ENCODE peak calls at places on chromosomes 11 and 22, in ten cellular contexts. H is MM.1S, D is OCI-LY7, R is IMR-90, V is body of pancreas, W is prostate gland, E is testis, L is sigmoid colon, O is mammary epithelial cell, P is lung. S is an unnamed sample. For H3K4me1, the result is how much of the 10 kb centered on the place peaks cover.

GRCh38 chr11:73012121-73012863 is 129.8 kb downstream of the FCHSD2 start:
- DNase-seq in D (no peak), P (no peak), L (no peak), O (peak), H (no peak), R (peak), E (no peak), V (no peak), W (no peak), S (no peak)

GRCh38 chr22:19448076-19448607 is 631 bp upstream of the C22orf39 start:
- DNase-seq in P (peak), H (peak), L (peak), V (peak), R (peak), E (peak), W (peak), D (peak), O (peak), S (no peak)

GRCh38 chr11:2180775-2181370 is 9.3 kb upstream of the TH start:
- DNase-seq in H (no peak), W (no peak), E (no peak), R (no peak), O (peak), L (no peak), P (no peak), D (no peak), V (no peak), S (no peak)

GRCh38 chr11:5700422-5701064 is 11.0 kb downstream of the TRIM22 start:
- DNase-seq in H (no peak), V (no peak), D (no peak), P (no peak), O (no peak), E (no peak), W (no peak), L (no peak), R (no peak), S (no peak)

GRCh38 chr22:47115921-47116320 is 353.5 kb downstream of the TBC1D22A start:
- DNase-seq in V (no peak), D (no peak), H (no peak), O (no peak), L (peak), W (no peak), E (no peak), R (no peak), P (no peak), S (peak)

GRCh38 chr11:93005239-93005638 is 35.8 kb downstream of the MTNR1B start:
- DNase-seq in W (no peak), V (no peak), L (no peak), H (no peak), E (no peak), O (peak), P (no peak), D (no peak), R (peak), S (no peak)

GRCh38 chr22:41888638-41889200 is 26.2 kb downstream of the SHISA8 start:
- DNase-seq in E (no peak), D (no peak), P (no peak), O (no peak), V (no peak), H (no peak), W (no peak), L (no peak), R (peak), S (no peak)

GRCh38 chr11:2724653-2725366 is 25.0 kb upstream of the KCNQ1OT1 start:
- DNase-seq in P (no peak), H (no peak), E (peak), L (peak), V (no peak), O (no peak), W (no peak), D (no peak), R (no peak), S (peak)

GRCh38 chr11:69588270-69588669 is 52.7 kb upstream of the CCND1 start:
- DNase-seq in P (no peak), E (no peak), V (no peak), D (no peak), R (peak), O (peak), L (no peak), H (no peak), W (no peak), S (no peak)

GRCh38 chr22:37529652-37530345 is 10.6 kb upstream of the CARD10 start:
- DNase-seq in E (no peak), V (no peak), D (no peak), P (no peak), O (no peak), L (no peak), W (peak), R (no peak), H (no peak), S (no peak)

GRCh38 chr22:36197065-36197440 is 4.6 kb downstream of the APOL4 start:
- DNase-seq in R (peak), P (no peak), L (peak), O (no peak), E (peak), V (no peak), W (no peak), D (peak), H (peak), S (peak)

GRCh38 chr11:66268953-66269906 is 791 bp downstream of the RAB1B start:
- DNase-seq in H (no peak), E (no peak), V (no peak), R (peak), O (no peak), D (peak), L (no peak), P (no peak), W (no peak), S (no peak)

GRCh38 chr11:88293931-88294330 is 43.6 kb downstream of the CTSC start:
- DNase-seq in H (no peak), W (no peak), P (no peak), V (no peak), E (no peak), O (no peak), R (peak), L (no peak), D (no peak), S (no peak)

GRCh38 chr11:76919887-76920746 is 59.4 kb downstream of the ACER3 start:
- DNase-seq in D (peak), V (peak), L (peak), H (peak), O (peak), W (peak), R (peak), E (peak), P (peak), S (peak)

GRCh38 chr11:98601181-98601773 is 419.5 kb upstream of the CNTN5 start:
- DNase-seq in W (no peak), L (peak), P (peak), E (no peak), H (peak), R (no peak), V (no peak), D (no peak), O (no peak), S (no peak)

GRCh38 chr11:1924121-1924520 is 4.6 kb downstream of the TNNT3 start:
- DNase-seq in O (peak), L (no peak), V (no peak), R (no peak), W (no peak), P (no peak), H (no peak), D (no peak), E (no peak), S (no peak)

GRCh38 chr11:113505541-113506375 is 30.6 kb upstream of the DRD2 start:
- DNase-seq in V (no peak), P (no peak), E (peak), H (no peak), R (peak), L (no peak), O (peak), W (peak), D (no peak), S (no peak)

GRCh38 chr22:45006873-45007246 is 2.9 kb downstream of the PHF21B start:
- DNase-seq in E (peak), V (no peak), W (peak), O (no peak), D (no peak), H (no peak), R (no peak), L (peak), P (no peak), S (peak)

GRCh38 chr11:34343153-34343552 is 14.7 kb downstream of the ABTB2 start:
- DNase-seq in V (no peak), E (no peak), R (peak), H (no peak), L (no peak), W (no peak), P (no peak), O (peak), D (no peak), S (no peak)

GRCh38 chr11:2581931-2582435 is 117.8 kb downstream of the KCNQ1OT1 start:
- DNase-seq in D (no peak), R (no peak), V (peak), O (no peak), L (no peak), P (no peak), W (no peak), H (no peak), E (peak), S (peak)

GRCh38 chr11:116654526-116654925 is 118.3 kb downstream of the BUD13 start:
- DNase-seq in E (no peak), O (no peak), W (no peak), H (no peak), V (no peak), D (no peak), L (no peak), P (no peak), R (no peak), S (no peak)

GRCh38 chr22:32407936-32408335 is 4.1 kb downstream of the RTCB start:
- DNase-seq in W (no peak), R (no peak), V (no peak), E (no peak), D (no peak), H (no peak), O (no peak), P (no peak), L (no peak), S (no peak)

GRCh38 chr22:23075525-23076216 is 5.4 kb downstream of the GNAZ start:
- DNase-seq in W (no peak), D (no peak), O (no peak), H (no peak), L (no peak), R (no peak), V (no peak), E (no peak), P (no peak), S (no peak)

GRCh38 chr11:1845571-1846452 is 7.0 kb downstream of the TNNI2 start:
- DNase-seq in O (no peak), H (no peak), R (no peak), W (no peak), D (no peak), V (no peak), E (no peak), L (no peak), P (no peak), S (no peak)

GRCh38 chr11:97361812-97362378 is 972.1 kb downstream of the JRKL start:
- DNase-seq in R (no peak), D (no peak), H (no peak), V (no peak), W (no peak), P (no peak), E (no peak), L (no peak), O (peak), S (no peak)

GRCh38 chr11:78564037-78564888 is 10.4 kb downstream of the NARS2 start:
- DNase-seq in W (peak), H (peak), R (peak), E (peak), O (peak), V (peak), D (peak), P (peak), L (no peak), S (no peak)

GRCh38 chr11:112453601-112454577 is 193.2 kb upstream of the PLET1 start:
- DNase-seq in W (peak), L (no peak), R (peak), D (peak), O (peak), E (peak), H (peak), P (peak), V (peak), S (no peak)

GRCh38 chr11:14270690-14271542 is 88.1 kb downstream of the RRAS2 start:
- DNase-seq in O (no peak), L (no peak), R (no peak), P (no peak), W (no peak), V (no peak), D (no peak), H (peak), E (no peak), S (no peak)

GRCh38 chr22:31096637-31097274 is 10.6 kb downstream of the SELENOM start:
- DNase-seq in E (no peak), L (no peak), D (no peak), V (no peak), O (no peak), H (no peak), P (no peak), R (no peak), W (no peak), S (no peak)

GRCh38 chr11:66417000-66417399 is 3.8 kb upstream of the NPAS4 start:
- DNase-seq in L (no peak), P (no peak), W (no peak), D (no peak), E (no peak), H (no peak), V (no peak), R (no peak), O (no peak), S (no peak)

GRCh38 chr11:74487875-74488274 is 5.6 kb downstream of the LIPT2 start:
- DNase-seq in V (no peak), D (peak), H (no peak), L (no peak), W (no peak), R (no peak), E (no peak), P (no peak), O (no peak), S (no peak)

GRCh38 chr22:48309115-48309705 is 1518.5 kb downstream of the BRD1 start:
- DNase-seq in W (no peak), P (no peak), E (no peak), R (no peak), D (no peak), V (no peak), O (no peak), H (no peak), L (no peak), S (no peak)

GRCh38 chr11:126346586-126346940 is 8.9 kb upstream of the ST3GAL4 start:
- DNase-seq in R (no peak), E (no peak), H (no peak), D (no peak), P (no peak), O (no peak), W (no peak), L (no peak), V (no peak), S (no peak)

GRCh38 chr11:126344291-126344970 is 11.1 kb upstream of the ST3GAL4 start:
- DNase-seq in W (no peak), R (no peak), L (no peak), D (no peak), V (no peak), O (no peak), P (no peak), H (no peak), E (no peak), S (no peak)

GRCh38 chr11:126345759-126346585 is 9.5 kb upstream of the ST3GAL4 start:
- DNase-seq in O (no peak), E (peak), H (no peak), L (no peak), V (peak), D (no peak), P (no peak), R (peak), W (no peak), S (peak)

GRCh38 chr11:126343051-126343450 is 12.4 kb upstream of the ST3GAL4 start:
- DNase-seq in W (no peak), V (no peak), O (no peak), D (no peak), E (no peak), H (no peak), L (no peak), R (no peak), P (no peak), S (no peak)

DNA sequence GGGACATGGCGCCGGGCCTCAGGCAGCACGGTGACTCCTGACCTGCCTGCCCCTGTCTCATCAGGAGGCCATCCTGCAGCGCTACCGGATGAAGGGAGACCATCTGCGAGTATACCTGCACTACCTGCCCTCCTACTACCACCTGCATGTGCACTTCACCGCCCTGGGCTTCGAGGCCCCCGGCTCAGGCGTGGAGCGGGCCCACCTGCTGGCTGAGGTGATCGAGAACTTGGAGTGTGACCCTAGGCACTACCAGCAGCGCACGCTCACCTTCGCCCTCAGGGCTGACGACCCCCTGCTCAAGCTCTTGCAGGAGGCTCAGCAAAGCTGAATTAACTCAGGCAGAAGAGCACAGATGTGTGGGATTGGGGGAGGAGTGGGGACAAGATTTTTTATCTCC is 10.2 kb upstream of the ST3GAL4 start:
- DNase-seq in L (no peak), W (no peak), D (no peak), R (no peak), P (no peak), O (no peak), H (no peak), E (no peak), V (no peak), S (peak)
- H3K4me1 ChIP-seq in L (under half), W (under half), D (under half), R (under half), P (under half), O (under half), H (under half), E (half or more), V (under half), S (under half)

DNA sequence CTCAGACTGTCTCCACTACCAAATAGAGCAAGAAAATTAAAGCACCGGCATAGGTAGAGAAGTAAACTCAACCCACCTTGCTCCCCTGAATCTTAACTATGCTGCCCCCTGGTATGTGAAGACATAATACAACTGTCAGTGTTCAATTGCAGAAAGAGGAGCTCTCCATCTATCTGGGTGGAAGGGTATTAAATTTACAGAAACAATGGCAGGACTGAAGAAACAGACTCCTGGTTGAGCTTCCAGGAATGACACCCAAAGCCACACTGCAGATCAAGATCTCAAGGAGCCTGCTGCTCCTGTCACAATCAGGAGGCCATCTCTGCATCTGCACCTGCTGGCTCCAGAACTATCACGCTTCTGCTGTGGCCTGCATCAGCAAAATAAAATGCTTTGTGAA is 132.1 kb upstream of the BMAL1 start:
- DNase-seq in V (no peak), D (no peak), L (no peak), R (no peak), E (no peak), O (no peak), W (no peak), H (no peak), P (no peak), S (no peak)
- TF ChIP-seq CTCF in V (no peak), D (no peak), L (no peak), R (no peak), E (no peak), O (no peak), W (no peak), H (no peak), P (no peak), S (no peak)

GRCh38 chr11:61357894-61358239 is 3.8 kb downstream of the CYB561A3 start:
- DNase-seq in R (no peak), V (no peak), D (no peak), L (no peak), O (no peak), E (no peak), H (no peak), W (no peak), P (no peak), S (no peak)

GRCh38 chr11:61354208-61354607 is 7.5 kb downstream of the CYB561A3 start:
- DNase-seq in H (no peak), R (no peak), V (no peak), L (no peak), D (no peak), P (no peak), E (no peak), W (no peak), O (no peak), S (no peak)

GRCh38 chr11:61358566-61358965 is 3.1 kb downstream of the CYB561A3 start:
- DNase-seq in L (no peak), D (no peak), V (no peak), P (no peak), O (no peak), R (no peak), W (no peak), E (no peak), H (no peak), S (no peak)

GRCh38 chr11:61357233-61357893 is 4.3 kb downstream of the CYB561A3 start:
- DNase-seq in O (no peak), D (peak), H (no peak), V (no peak), E (no peak), R (no peak), P (no peak), W (no peak), L (no peak), S (no peak)

DNA sequence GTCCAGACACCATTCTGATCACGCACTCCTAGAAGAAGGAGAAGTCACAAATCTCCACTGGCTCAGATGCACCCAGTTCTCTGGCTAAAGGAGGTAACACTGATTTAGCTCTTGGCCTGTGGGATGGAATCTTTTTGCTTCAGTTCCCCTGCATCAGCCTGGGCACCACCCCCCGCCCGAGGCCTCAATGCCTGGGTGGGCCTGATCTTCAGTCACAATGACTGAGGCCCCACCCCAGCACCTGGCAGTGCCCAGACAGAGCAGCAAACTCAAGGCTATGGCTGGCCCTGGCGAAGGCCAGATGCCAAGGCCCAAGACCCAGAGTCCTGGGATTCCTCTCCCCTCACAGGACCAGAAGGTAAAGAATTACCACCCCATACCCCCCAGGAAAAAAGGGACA is 5.0 kb downstream of the CYB561A3 start:
- DNase-seq in R (no peak), O (no peak), E (no peak), L (no peak), P (no peak), V (no peak), D (peak), W (no peak), H (no peak), S (no peak)
- H3K4me1 ChIP-seq in R (under half), O (under half), E (under half), L (under half), P (under half), V (under half), D (half or more), W (under half), H (under half), S (under half)

GRCh38 chr11:28490763-28491382 is 382.7 kb downstream of the METTL15 start:
- DNase-seq in O (no peak), D (no peak), H (no peak), W (no peak), P (no peak), L (no peak), E (no peak), R (no peak), V (no peak), S (no peak)

GRCh38 chr11:28488336-28488735 is 380.1 kb downstream of the METTL15 start:
- DNase-seq in V (no peak), L (no peak), D (no peak), W (no peak), H (no peak), P (no peak), O (no peak), E (no peak), R (no peak), S (no peak)

GRCh38 chr11:28491431-28491830 is 383.2 kb downstream of the METTL15 start:
- DNase-seq in L (no peak), D (no peak), O (no peak), V (no peak), E (no peak), R (peak), H (no peak), P (no peak), W (no peak), S (no peak)
- TF ChIP-seq CTCF in L (no peak), D (no peak), O (no peak), V (no peak), E (no peak), R (no peak), H (no peak), P (no peak), W (no peak), S (no peak)

S was measured in ovary.